ENCODE peak calls at places on chromosomes 16 and 17, in six cellular contexts. K is AG10803, J is hepatic stellate cell, H is HFF-Myc, Z is lung microvascular endothelial cell, M is HS-27A. C is an unnamed sample.

GRCh38 chr17:56594528-56595418 is 1.3 kb downstream of the NOG start:
- DNase-seq in H (no peak), K (peak; percentile 14), Z (peak; percentile 33), J (no peak), M (no peak), C (no peak)

GRCh38 chr17:35761601-35762000 is 914 bp downstream of the C17orf50 start:
- DNase-seq in K (no peak), J (no peak), Z (no peak), M (no peak), H (no peak), C (no peak)

GRCh38 chr17:77352441-77352840 is 211.7 kb downstream of the SEC14L1 start:
- DNase-seq in J (no peak), H (no peak), K (no peak), Z (no peak), M (no peak), C (no peak)

GRCh38 chr17:80429356-80430275 is 14.6 kb downstream of the ENDOV start:
- DNase-seq in H (no peak), M (no peak), J (no peak), Z (no peak), K (no peak), C (no peak)

GRCh38 chr17:28327031-28327607 is 8.1 kb downstream of the TMEM97 start:
- DNase-seq in M (no peak), K (no peak), J (no peak), Z (no peak), H (no peak), C (peak; percentile 17)

GRCh38 chr16:22213801-22214200 is 7.7 kb downstream of the EEF2K start:
- DNase-seq in K (no peak), M (no peak), J (no peak), Z (no peak), H (no peak), C (no peak)

GRCh38 chr17:47744168-47745036 is 11.4 kb downstream of the TBX21 start:
- DNase-seq in K (no peak), J (no peak), M (no peak), Z (no peak), H (no peak), C (no peak)

GRCh38 chr17:28227278-28228108 is 91.5 kb upstream of the TMEM97 start:
- DNase-seq in K (no peak), Z (peak; percentile 19), J (peak; percentile 40), H (no peak), M (no peak), C (peak; percentile 34)

C was measured in amniotic epithelial cell.